ENCODE peak calls at places on chromosomes 1 and 21, in four cellular contexts. Z is lower lobe of right lung, H is AG04450, T is pancreas. N is an unnamed sample.

GRCh38 chr21:30707409-30707808 is 11.2 kb downstream of the KRTAP21-3 start:
- DNase-seq in T (no peak), Z (no peak), H (no peak), N (no peak)

GRCh38 chr1:26169201-26169600 is 438 bp upstream of the C1orf232 start:
- DNase-seq in Z (no peak), T (no peak), H (no peak), N (no peak)

GRCh38 chr1:8571200-8571984 is 246.0 kb downstream of the RERE start:
- DNase-seq in H (no peak), T (no peak), Z (no peak), N (peak; percentile 66)

GRCh38 chr1:119045091-119045746 is 57.1 kb upstream of the TBX15 start:
- DNase-seq in Z (no peak), T (no peak), H (no peak), N (no peak)

GRCh38 chr1:109441105-109441504 is 14.9 kb upstream of the PSMA5 start:
- DNase-seq in Z (no peak), H (no peak), T (no peak), N (no peak)

GRCh38 chr1:213934642-213935041 is 53.1 kb upstream of the PROX1 start:
- DNase-seq in H (no peak), T (peak; percentile 82), Z (peak; percentile 61), N (no peak)

GRCh38 chr1:18580087-18580486 is 50.6 kb upstream of the PAX7 start:
- DNase-seq in H (no peak), T (no peak), Z (no peak), N (no peak)

GRCh38 chr1:175409938-175410337 is 217.4 kb upstream of the KIAA0040 start:
- DNase-seq in Z (no peak), H (no peak), T (no peak), N (no peak)

GRCh38 chr1:230534224-230534623 is 108.1 kb upstream of the COG2 start:
- DNase-seq in T (no peak), Z (no peak), H (no peak), N (no peak)

GRCh38 chr1:230321341-230321740 is 104.8 kb downstream of the PGBD5 start:
- DNase-seq in Z (no peak), H (no peak), T (no peak), N (no peak)

GRCh38 chr1:167438171-167439138 is 79.9 kb downstream of the CD247 start:
- DNase-seq in Z (no peak), H (no peak), T (no peak), N (no peak)

GRCh38 chr1:171984850-171985485 is 143.7 kb downstream of the DNM3 start:
- DNase-seq in H (no peak), Z (no peak), T (no peak), N (no peak)

GRCh38 chr21:37687001-37687400 is 229.3 kb downstream of the KCNJ6 start:
- DNase-seq in T (no peak), Z (no peak), H (no peak), N (no peak)

GRCh38 chr1:10519016-10519417 is 44.3 kb downstream of the PEX14 start:
- DNase-seq in Z (no peak), H (no peak), T (no peak), N (no peak)

GRCh38 chr1:110587906-110588305 is 18.3 kb downstream of the KCNA2 start:
- DNase-seq in Z (no peak), T (no peak), H (no peak), N (no peak)

GRCh38 chr1:235078927-235079381 is 49.7 kb downstream of the TOMM20 start:
- DNase-seq in Z (peak; percentile 14), H (no peak), T (no peak), N (no peak)

GRCh38 chr1:38190978-38191377 is 144.4 kb upstream of the POU3F1 start:
- DNase-seq in Z (no peak), H (no peak), T (no peak), N (no peak)

GRCh38 chr1:36174716-36175115 is 18.8 kb downstream of the MAP7D1 start:
- DNase-seq in H (no peak), Z (no peak), T (no peak), N (no peak)

GRCh38 chr1:108316545-108316944 is 72.7 kb upstream of the NBPF4 start:
- DNase-seq in T (no peak), H (no peak), Z (no peak), N (no peak)

GRCh38 chr1:54859687-54860391 is 27.2 kb downstream of the DHCR24 start:
- DNase-seq in H (no peak), T (no peak), Z (no peak), N (peak; percentile 27)

GRCh38 chr1:184465489-184466146 is 78.8 kb downstream of the C1orf21 start:
- DNase-seq in T (no peak), H (no peak), Z (no peak), N (peak; percentile 14)

GRCh38 chr1:65469889-65470340 is 49.4 kb downstream of the LEPR start:
- DNase-seq in T (no peak), Z (no peak), H (no peak), N (peak; percentile 34)

GRCh38 chr1:7453038-7453437 is 318.1 kb upstream of the VAMP3 start:
- DNase-seq in Z (no peak), T (no peak), H (no peak), N (no peak)

GRCh38 chr1:214004014-214004413 is 16.2 kb downstream of the PROX1 start:
- DNase-seq in H (no peak), Z (no peak), T (no peak), N (no peak)

GRCh38 chr1:175881571-175881970 is 138.2 kb upstream of the TNR start:
- DNase-seq in H (no peak), Z (no peak), T (no peak), N (no peak)

GRCh38 chr1:180156201-180156600 is 1.5 kb downstream of the QSOX1 start:
- DNase-seq in T (no peak), H (no peak), Z (no peak), N (no peak)

GRCh38 chr1:180154003-180154324 is 705 bp upstream of the QSOX1 start:
- DNase-seq in Z (no peak), T (no peak), H (no peak), N (no peak)

GRCh38 chr1:180155202-180155682 is 573 bp downstream of the QSOX1 start:
- DNase-seq in Z (no peak), H (no peak), T (peak; percentile 76), N (no peak)

GRCh38 chr1:180153032-180153431 is 1.6 kb upstream of the QSOX1 start:
- DNase-seq in H (no peak), Z (no peak), T (no peak), N (no peak)

DNA sequence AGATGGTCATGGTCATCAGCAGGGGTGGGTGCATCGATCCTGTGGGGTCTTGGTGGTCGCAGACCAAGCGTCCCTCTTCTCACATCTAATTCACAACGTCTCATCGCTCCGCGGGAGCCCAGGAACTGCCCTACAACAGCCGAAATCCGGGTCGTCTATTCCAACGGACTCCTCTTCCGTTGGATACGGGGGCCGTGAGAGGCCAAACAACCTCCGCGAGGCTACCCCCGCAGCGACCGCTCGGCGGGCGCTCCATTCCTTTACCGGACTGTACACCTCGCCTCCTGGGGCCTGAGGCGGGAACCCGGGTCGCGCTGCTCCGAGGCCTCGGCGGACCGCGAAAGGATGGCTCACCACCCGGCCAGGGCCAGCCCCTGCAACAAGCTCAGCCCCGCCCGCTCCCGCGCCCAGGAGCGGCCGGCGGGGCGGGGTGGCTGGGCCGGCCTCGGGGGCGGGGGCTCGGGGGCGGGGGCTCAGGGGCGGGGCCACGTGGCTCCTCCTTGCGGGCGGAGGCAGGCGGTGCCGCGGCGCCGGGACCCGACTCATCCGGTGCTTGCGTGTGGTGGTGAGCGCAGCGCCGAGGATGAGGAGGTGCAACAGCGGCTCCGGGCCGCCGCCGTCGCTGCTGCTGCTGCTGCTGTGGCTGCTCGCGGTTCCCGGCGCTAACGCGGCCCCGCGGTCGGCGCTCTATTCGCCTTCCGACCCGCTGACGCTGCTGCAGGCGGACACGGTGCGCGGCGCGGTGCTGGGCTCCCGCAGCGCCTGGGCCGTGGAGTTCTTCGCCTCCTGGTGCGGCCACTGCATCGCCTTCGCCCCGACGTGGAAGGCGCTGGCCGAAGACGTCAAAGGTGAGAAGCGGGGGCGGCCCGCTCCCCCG is at the start of gene QSOX1:
- DNase-seq in T (peak; percentile 94), Z (peak; percentile 94), H (peak; percentile 43), N (peak; percentile 75)
- TF ChIP-seq CTCF in T (no peak), Z (peak; percentile 18), H (no peak), N (no peak)

DNA sequence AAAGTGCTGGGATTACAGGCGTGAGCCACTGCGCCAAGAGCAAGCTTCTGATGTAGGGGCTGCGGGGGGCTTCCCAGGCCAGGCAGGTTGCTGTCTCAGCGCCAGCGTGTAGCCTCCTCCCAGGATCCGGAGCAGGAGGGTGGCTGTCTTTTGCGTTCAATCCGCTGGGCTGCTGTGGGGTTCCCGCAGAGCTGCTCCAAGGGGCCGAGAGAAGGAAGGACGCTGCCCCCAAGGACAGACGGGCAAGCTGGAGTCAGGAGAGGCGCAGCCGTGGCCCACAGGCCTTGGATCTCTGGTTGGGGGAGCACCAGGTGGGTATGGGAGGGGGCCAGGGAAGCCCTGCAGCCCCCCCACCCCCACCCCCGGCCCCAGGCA is 16.0 kb upstream of the SKI start:
- DNase-seq in Z (peak; percentile 56), T (no peak), H (no peak), N (no peak)
- H3K4me3 ChIP-seq in Z (peak overlapping the region; percentile 43), T (no peak overlapping the region), H (peak overlapping the region; percentile 38), N (peak overlapping the region; percentile 40)

GRCh38 chr1:116820362-116820761 is 66.1 kb downstream of the CD2 start:
- DNase-seq in Z (no peak), T (peak; percentile 94), H (peak; percentile 21), N (peak; percentile 98)

GRCh38 chr1:116824631-116825399 is 70.6 kb downstream of the CD2 start:
- DNase-seq in T (no peak), Z (no peak), H (no peak), N (no peak)

GRCh38 chr1:116825400-116825734 is 71.1 kb downstream of the CD2 start:
- DNase-seq in Z (no peak), H (no peak), T (no peak), N (no peak)

GRCh38 chr1:116819081-116819480 is 64.9 kb downstream of the CD2 start:
- DNase-seq in Z (no peak), T (no peak), H (no peak), N (peak; percentile 24)

GRCh38 chr1:116821763-116822162 is 67.5 kb downstream of the CD2 start:
- DNase-seq in H (no peak), Z (no peak), T (no peak), N (no peak)
- H3K27ac ChIP-seq in H (no peak overlapping the region), Z (no peak overlapping the region), T (no peak overlapping the region), N (no peak overlapping the region)

GRCh38 chr1:39359028-39359570 is 132.3 kb upstream of the BMP8A start:
- DNase-seq in H (no peak), T (no peak), Z (no peak), N (no peak)

GRCh38 chr1:39358491-39358890 is 132.9 kb upstream of the BMP8A start:
- DNase-seq in H (no peak), T (no peak), Z (no peak), N (no peak)

GRCh38 chr1:39352881-39353280 is 138.6 kb upstream of the BMP8A start:
- DNase-seq in T (no peak), H (no peak), Z (no peak), N (no peak)

GRCh38 chr1:39354572-39354971 is 136.9 kb upstream of the BMP8A start:
- DNase-seq in H (no peak), T (no peak), Z (no peak), N (no peak)
- TF ChIP-seq CTCF in H (peak; percentile 8), T (no peak), Z (no peak), N (no peak)

GRCh38 chr1:40951943-40952743 is 27.4 kb upstream of the CTPS1 start:
- DNase-seq in H (no peak), T (peak; percentile 92), Z (peak; percentile 83), N (peak; percentile 47)
- H3K4me3 ChIP-seq in H (no peak overlapping the region), T (no peak overlapping the region), Z (no peak overlapping the region), N (no peak overlapping the region)

N was measured in brain microvascular endothelial cell.